ENCODE peak calls at places on chromosomes 11 and 22, in ten cellular contexts. W is activated gamma-delta T cell treated with Interleukin-2 at 50 U/mL for 16 hours; D is NCI-H510A; Q is islet precursor cell; X is fibroblast of pulmonary artery; H is stimulated activated CD4-positive, alpha-beta T cell treated with anti-CD3 and anti-CD28 coated beads, Interleukin-4, amount 100 ng/mL, for 24 hours; A is frontal cortex; S is T-helper 9 cell; O is posterior vena cava; J is EL. T is an unnamed sample.

GRCh38 chr11:119284344-119285157 is 32.4 kb downstream of the MCAM start:
- DNase-seq in W (peak; percentile 11), D (no peak), Q (no peak), X (peak; percentile 62), H (peak; percentile 12), A (peak; percentile 33), S (no peak), O (no peak), J (peak; percentile 42), T (no peak)

GRCh38 chr11:1912314-1912878 is 7.1 kb upstream of the TNNT3 start:
- DNase-seq in W (no peak), D (no peak), Q (no peak), X (no peak), H (no peak), A (no peak), S (no peak), O (peak; percentile 68), J (no peak), T (no peak)

GRCh38 chr11:72001834-72002591 is 3.3 kb downstream of the IL18BP start:
- DNase-seq in W (no peak), D (no peak), Q (peak; percentile 38), X (no peak), H (no peak), A (no peak), S (no peak), O (no peak), J (no peak), T (no peak)

GRCh38 chr11:28089378-28089777 is 18.6 kb downstream of the KIF18A start:
- DNase-seq in W (no peak), D (no peak), Q (no peak), X (peak; percentile 35), H (no peak), A (no peak), S (no peak), O (no peak), J (peak; percentile 32), T (no peak)

GRCh38 chr11:17604201-17604912 is 57.3 kb downstream of the OTOG start:
- DNase-seq in W (no peak), D (no peak), Q (no peak), X (no peak), H (no peak), A (no peak), S (no peak), O (no peak), J (no peak), T (no peak)

GRCh38 chr22:47386812-47387510 is 624.5 kb downstream of the TBC1D22A start:
- DNase-seq in W (no peak), D (no peak), Q (no peak), X (no peak), H (no peak), A (no peak), S (no peak), O (peak; percentile 76), J (no peak), T (no peak)

GRCh38 chr22:28582806-28583205 is 96.8 kb downstream of the TTC28 start:
- DNase-seq in W (no peak), D (no peak), Q (no peak), X (peak; percentile 75), H (no peak), A (peak; percentile 12), S (no peak), O (no peak), J (peak; percentile 75), T (no peak)

GRCh38 chr11:8251767-8252295 is 11.8 kb downstream of the LMO1 start:
- DNase-seq in W (no peak), D (no peak), Q (peak; percentile 16), X (no peak), H (no peak), A (no peak), S (no peak), O (peak; percentile 52), J (no peak), T (no peak)

GRCh38 chr22:33325232-33326004 is 267.2 kb upstream of the SYN3 start:
- DNase-seq in W (no peak), D (peak; percentile 42), Q (no peak), X (no peak), H (no peak), A (no peak), S (no peak), O (no peak), J (no peak), T (no peak)

GRCh38 chr22:50525991-50526848 is 822 bp upstream of the SCO2 start:
- DNase-seq in W (peak; percentile 69), D (peak; percentile 55), Q (peak; percentile 84), X (peak; percentile 79), H (peak; percentile 86), A (peak; percentile 83), S (peak; percentile 78), O (peak; percentile 96), J (peak; percentile 82), T (peak; percentile 91)

GRCh38 chr22:27866136-27867091 is 52.6 kb downstream of the PITPNB start:
- DNase-seq in W (no peak), D (no peak), Q (no peak), X (peak; percentile 93), H (no peak), A (no peak), S (no peak), O (no peak), J (peak; percentile 92), T (no peak)

GRCh38 chr11:93329936-93330445 is 551 bp upstream of the DEUP1 start:
- DNase-seq in W (no peak), D (peak; percentile 66), Q (peak; percentile 57), X (no peak), H (no peak), A (peak; percentile 11), S (no peak), O (no peak), J (peak; percentile 2), T (no peak)

GRCh38 chr11:120413480-120413879 is 77.3 kb downstream of the ARHGEF12 start:
- DNase-seq in W (no peak), D (no peak), Q (no peak), X (peak; percentile 39), H (no peak), A (no peak), S (no peak), O (no peak), J (peak; percentile 79), T (no peak)

GRCh38 chr11:93290061-93290460 is 40.5 kb upstream of the DEUP1 start:
- DNase-seq in W (no peak), D (no peak), Q (no peak), X (no peak), H (no peak), A (no peak), S (no peak), O (no peak), J (no peak), T (no peak)

GRCh38 chr11:37560346-37560745 is 962.3 kb upstream of the RAG2 start:
- DNase-seq in W (no peak), D (no peak), Q (peak; percentile 92), X (no peak), H (no peak), A (no peak), S (no peak), O (no peak), J (no peak), T (no peak)

GRCh38 chr11:9380773-9381172 is 3.7 kb upstream of the IPO7 start:
- DNase-seq in W (no peak), D (no peak), Q (peak; percentile 57), X (no peak), H (no peak), A (no peak), S (no peak), O (no peak), J (no peak), T (no peak)

GRCh38 chr11:17528181-17528691 is 16.0 kb downstream of the USH1C start:
- DNase-seq in W (peak; percentile 25), D (peak; percentile 24), Q (peak; percentile 81), X (peak; percentile 41), H (peak; percentile 47), A (peak; percentile 75), S (peak; percentile 34), O (peak; percentile 87), J (peak; percentile 45), T (no peak)

GRCh38 chr11:75499423-75500305 is 26.1 kb downstream of the GDPD5 start:
- DNase-seq in W (no peak), D (no peak), Q (peak; percentile 83), X (peak; percentile 92), H (no peak), A (no peak), S (no peak), O (peak; percentile 92), J (peak; percentile 97), T (no peak)

GRCh38 chr11:78371221-78371899 is 46.3 kb downstream of the GAB2 start:
- DNase-seq in W (no peak), D (no peak), Q (no peak), X (no peak), H (no peak), A (no peak), S (no peak), O (no peak), J (no peak), T (no peak)

GRCh38 chr11:62266558-62266957 is 3.4 kb upstream of the SCGB2A2 start:
- DNase-seq in W (no peak), D (no peak), Q (no peak), X (peak; percentile 21), H (no peak), A (no peak), S (no peak), O (no peak), J (peak; percentile 8), T (no peak)

GRCh38 chr22:43884600-43885318 is 7.1 kb downstream of the PNPLA5 start:
- DNase-seq in W (peak; percentile 29), D (no peak), Q (no peak), X (peak; percentile 50), H (peak; percentile 50), A (peak; percentile 75), S (peak; percentile 29), O (peak; percentile 85), J (peak; percentile 61), T (peak; percentile 18)